ENCODE peak calls at places on chromosomes 3 and 15, in seven cellular contexts. G, E, L, P, C, J and Q are unnamed samples.

GRCh38 chr3:194659778-194660177 is 12.2 kb downstream of the LSG1 start:
- DNase-seq in E (no peak), P (no peak), J (no peak), C (no peak), G (peak; percentile 9), L (no peak), Q (no peak)

GRCh38 chr3:173397161-173398110 is at the start of gene NLGN1:
- DNase-seq in L (peak; percentile 17), C (peak; percentile 88), E (peak; percentile 79), G (peak; percentile 93), J (no peak), P (peak; percentile 86), Q (no peak)

GRCh38 chr15:74025436-74025835 is 30.9 kb downstream of the PML start:
- DNase-seq in J (no peak), P (no peak), G (peak; percentile 70), C (no peak), L (no peak), E (no peak), Q (no peak)

GRCh38 chr3:141386611-141387110 is 18.4 kb downstream of the ZBTB38 start:
- DNase-seq in J (peak; percentile 82), C (no peak), P (no peak), L (no peak), G (peak; percentile 73), E (peak; percentile 81), Q (no peak)

GRCh38 chr3:182913889-182914288 is 66.4 kb downstream of the DCUN1D1 start:
- DNase-seq in P (no peak), C (no peak), G (no peak), E (peak; percentile 85), L (peak; percentile 18), J (peak; percentile 80), Q (no peak)

GRCh38 chr15:28021281-28022039 is 77.7 kb downstream of the OCA2 start:
- DNase-seq in L (peak; percentile 69), C (peak; percentile 90), G (peak; percentile 33), P (peak; percentile 63), J (no peak), E (peak; percentile 25), Q (peak; percentile 22)

GRCh38 chr3:63910873-63911272 is 1.3 kb downstream of the SCAANT1 start:
- DNase-seq in L (no peak), E (peak; percentile 43), P (no peak), C (no peak), J (peak; percentile 41), G (peak; percentile 56), Q (no peak)

GRCh38 chr3:46496745-46497555 is 826 bp upstream of the RTP3 start:
- DNase-seq in E (peak; percentile 47), P (peak; percentile 38), L (peak; percentile 45), J (peak; percentile 72), G (peak; percentile 32), C (no peak), Q (no peak)

GRCh38 chr3:145175626-145176025 is 985.4 kb downstream of the PLOD2 start:
- DNase-seq in G (no peak), J (no peak), P (no peak), L (no peak), E (no peak), C (no peak), Q (no peak)

DNA sequence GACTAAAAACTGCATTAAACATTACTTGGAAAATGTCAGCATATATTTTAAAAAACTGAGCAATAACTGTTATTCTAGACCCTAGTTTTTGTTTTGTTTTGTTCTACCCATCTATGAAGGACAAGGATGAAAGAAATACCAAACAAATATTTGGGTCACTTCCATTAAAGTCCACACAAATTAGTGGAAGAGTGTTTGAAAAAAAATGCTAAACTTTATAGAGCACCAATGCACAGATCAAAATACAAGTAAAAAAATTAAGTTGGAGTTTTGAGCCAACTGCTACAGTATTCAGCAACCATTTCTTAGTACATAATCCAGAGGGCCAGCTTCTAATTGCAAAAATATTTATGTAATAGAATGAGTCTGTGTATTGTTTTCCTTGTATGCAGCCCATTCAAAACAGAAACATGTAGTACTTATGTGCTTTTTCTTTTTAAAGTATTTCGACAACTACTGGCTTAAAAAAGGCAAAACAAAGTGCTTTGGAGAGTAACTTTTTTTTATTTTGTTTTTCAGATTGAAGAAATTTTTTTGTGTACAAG is 121.1 kb downstream of the CBLB start:
- DNase-seq in L (no peak), G (peak; percentile 25), P (no peak), J (no peak), E (no peak), C (no peak), Q (no peak)
- H3K27ac ChIP-seq in L (no peak overlapping the region), G (peak overlapping the region; percentile 55), P (peak overlapping the region; percentile 51), J (no peak overlapping the region), E (no peak overlapping the region), C (no peak overlapping the region), Q (no peak overlapping the region)

DNA sequence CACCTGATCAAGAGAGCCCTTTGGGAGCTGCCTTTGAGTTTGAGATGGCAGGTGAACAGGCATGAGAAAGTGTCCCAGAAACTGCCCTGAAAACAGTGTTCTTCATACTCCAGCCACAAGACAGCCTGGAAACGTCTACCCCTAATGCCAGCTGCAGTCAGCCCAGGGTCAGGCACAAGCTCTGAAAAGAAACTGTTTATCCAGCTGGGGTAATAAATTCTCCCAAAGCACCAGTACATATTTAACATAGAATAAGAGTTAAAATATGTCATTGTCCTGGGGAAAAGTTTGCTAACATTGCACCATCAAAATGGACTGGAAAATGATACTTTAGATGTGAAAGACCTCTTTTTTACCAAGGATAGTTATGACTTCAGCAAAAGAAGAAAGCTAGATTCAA is 66.3 kb downstream of the NEK10 start:
- DNase-seq in J (no peak), E (no peak), L (no peak), G (no peak), P (no peak), C (no peak), Q (no peak)
- H3K4me1 ChIP-seq in J (no peaks in the 10 kb centered on the region), E (no peaks in the 10 kb centered on the region), L (peaks cover 7% of the 10 kb centered on the region), G (no peaks in the 10 kb centered on the region), P (no peaks in the 10 kb centered on the region), C (no peaks in the 10 kb centered on the region), Q (no peaks in the 10 kb centered on the region)

GRCh38 chr3:123327956-123328850 is 120.7 kb downstream of the ADCY5 start:
- DNase-seq in P (no peak), E (no peak), C (no peak), L (no peak), G (no peak), J (no peak), Q (no peak)

GRCh38 chr3:123330441-123330991 is 118.4 kb downstream of the ADCY5 start:
- DNase-seq in E (no peak), J (no peak), L (no peak), G (no peak), C (no peak), P (no peak), Q (no peak)

GRCh38 chr3:123328851-123329635 is 119.8 kb downstream of the ADCY5 start:
- DNase-seq in L (peak; percentile 86), C (peak; percentile 82), J (peak; percentile 64), P (peak; percentile 84), E (peak; percentile 67), G (peak; percentile 69), Q (peak; percentile 37)

GRCh38 chr3:123331006-123331405 is 117.9 kb downstream of the ADCY5 start:
- DNase-seq in L (no peak), G (no peak), E (no peak), P (peak; percentile 60), C (no peak), J (no peak), Q (no peak)

DNA sequence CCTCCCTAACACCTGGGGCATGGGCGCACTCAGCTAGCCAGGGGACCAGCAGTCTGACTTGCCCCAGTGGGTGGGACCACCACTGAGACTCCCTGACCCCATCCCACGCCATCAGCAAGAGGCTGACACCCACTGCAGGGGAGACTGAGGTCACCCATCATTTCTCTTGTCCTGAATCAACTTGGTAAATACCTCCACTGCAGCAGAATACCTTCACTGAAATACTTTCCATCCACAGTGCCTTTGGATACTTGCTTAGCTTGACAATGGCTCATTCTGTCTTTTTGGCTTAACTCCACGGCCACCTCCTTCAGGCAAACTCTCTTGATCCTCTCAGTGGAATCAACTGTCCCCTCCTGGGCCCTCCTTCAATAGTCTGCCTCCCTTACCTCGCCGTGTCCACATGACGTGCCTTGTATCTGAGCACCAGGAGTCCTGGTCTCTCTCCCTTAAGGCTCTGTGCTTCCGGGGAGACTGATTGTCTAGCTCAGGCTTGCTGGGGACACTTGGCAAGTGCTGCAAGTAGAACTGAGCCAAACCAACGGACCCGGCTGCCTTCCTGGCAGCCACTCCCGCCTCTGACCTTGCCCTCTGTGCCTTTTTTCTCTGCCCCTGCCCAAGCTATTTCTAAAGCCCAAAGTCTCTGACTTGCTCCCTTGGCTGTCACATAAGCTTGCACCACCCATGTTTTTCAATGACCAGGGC is 119.1 kb downstream of the ADCY5 start:
- DNase-seq in J (no peak), L (no peak), G (no peak), P (no peak), C (no peak), E (no peak), Q (no peak)
- TF ChIP-seq EZH2phosphoT487 in J (no peak), L (no peak), G (no peak), P (no peak), C (no peak), E (no peak), Q (no peak)

DNA sequence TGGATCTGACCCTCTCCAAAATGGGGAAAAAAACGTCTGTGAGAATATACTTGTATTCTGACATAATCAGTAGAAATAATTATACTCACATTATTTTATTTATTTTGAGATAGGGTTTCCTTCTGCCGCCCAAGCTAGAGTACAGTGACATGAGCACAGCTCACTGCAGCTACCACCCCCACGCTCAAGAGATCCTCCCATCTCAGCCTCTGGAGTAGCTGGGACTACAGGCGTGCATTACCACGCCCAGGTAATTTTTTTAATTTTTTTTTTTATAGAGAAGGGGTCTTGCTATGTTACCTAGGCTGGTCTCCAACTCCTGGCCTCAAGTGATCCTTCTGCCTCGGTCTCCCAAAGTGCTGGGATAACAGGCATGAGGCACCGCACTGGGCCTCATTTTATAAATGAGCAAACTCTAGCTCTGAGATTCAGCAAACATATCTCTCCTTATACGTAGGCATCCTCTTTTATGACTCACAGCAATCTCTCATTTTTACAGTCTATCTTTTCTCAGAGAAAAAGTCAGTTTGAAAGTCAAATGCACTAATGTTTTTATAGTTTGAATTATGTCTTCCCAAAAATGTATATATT is 986 bp upstream of the VGLL3 start:
- DNase-seq in E (no peak), P (no peak), G (peak; percentile 74), J (no peak), C (no peak), L (peak; percentile 37), Q (no peak)
- H3K27ac ChIP-seq in E (no peak overlapping the region), P (no peak overlapping the region), G (peak overlapping the region; percentile 79), J (no peak overlapping the region), C (peak overlapping the region; percentile 92), L (peak overlapping the region; percentile 4), Q (no peak overlapping the region)

GRCh38 chr3:98737301-98737700 is 25.8 kb upstream of the ST3GAL6 start:
- DNase-seq in G (no peak), C (no peak), P (no peak), E (no peak), L (no peak), J (no peak), Q (no peak)
- H3K4me1 ChIP-seq in G (peaks cover 7% of the 10 kb centered on the region), C (peaks cover 8% of the 10 kb centered on the region), P (peaks cover 8% of the 10 kb centered on the region), E (peaks cover 69% of the 10 kb centered on the region), L (peaks cover 41% of the 10 kb centered on the region), J (no peaks in the 10 kb centered on the region), Q (peaks cover 10% of the 10 kb centered on the region)